ENCODE peak calls at places on chromosome 9, in five cellular contexts. One of them, this sample, is unnamed.

GRCh38 chr9:91758491-91758981 is 191.5 kb downstream of the ROR2 start:
- DNase-seq in psoas muscle: no peak
- DNase-seq in adrenal gland: peak; percentile 22
- DNase-seq in fibroblast of mammary gland: peak; percentile 69
- DNase-seq in A549: peak; percentile 57
- DNase-seq in this sample: peak; percentile 70

GRCh38 chr9:126513159-126514036 is 100.3 kb upstream of the LMX1B start:
- DNase-seq in psoas muscle: no peak
- DNase-seq in A549: no peak
- DNase-seq in fibroblast of mammary gland: no peak
- DNase-seq in adrenal gland: no peak
- DNase-seq in this sample: no peak

GRCh38 chr9:134378901-134379338 is 52.7 kb downstream of the RXRA start:
- DNase-seq in A549: peak; percentile 85
- DNase-seq in adrenal gland: peak; percentile 80
- DNase-seq in psoas muscle: peak; percentile 87
- DNase-seq in fibroblast of mammary gland: peak; percentile 31
- DNase-seq in this sample: no peak

GRCh38 chr9:5688109-5688508 is 59.2 kb downstream of the RIC1 start:
- DNase-seq in adrenal gland: no peak
- DNase-seq in A549: no peak
- DNase-seq in psoas muscle: no peak
- DNase-seq in fibroblast of mammary gland: peak; percentile 44
- DNase-seq in this sample: no peak

GRCh38 chr9:72526901-72527800 is 5.7 kb downstream of the TMC1 start:
- DNase-seq in A549: peak; percentile 75
- DNase-seq in psoas muscle: peak; percentile 83
- DNase-seq in fibroblast of mammary gland: peak; percentile 91
- DNase-seq in adrenal gland: peak; percentile 93
- DNase-seq in this sample: peak; percentile 49

GRCh38 chr9:86735772-86736458 is 211.4 kb downstream of the GAS1 start:
- DNase-seq in A549: no peak
- DNase-seq in adrenal gland: peak; percentile 34
- DNase-seq in psoas muscle: no peak
- DNase-seq in fibroblast of mammary gland: peak; percentile 54
- DNase-seq in this sample: no peak

GRCh38 chr9:17380126-17380861 is 198.6 kb upstream of the SH3GL2 start:
- DNase-seq in A549: no peak
- DNase-seq in fibroblast of mammary gland: no peak
- DNase-seq in psoas muscle: no peak
- DNase-seq in adrenal gland: no peak
- DNase-seq in this sample: no peak

GRCh38 chr9:110340306-110340705 is 2.6 kb upstream of the TXNDC8 start:
- DNase-seq in fibroblast of mammary gland: peak; percentile 39
- DNase-seq in A549: no peak
- DNase-seq in psoas muscle: no peak
- DNase-seq in adrenal gland: no peak
- DNase-seq in this sample: no peak

GRCh38 chr9:113373255-113373654 is 3.5 kb downstream of the HDHD3 start:
- DNase-seq in A549: no peak
- DNase-seq in fibroblast of mammary gland: no peak
- DNase-seq in adrenal gland: no peak
- DNase-seq in psoas muscle: no peak
- DNase-seq in this sample: no peak

GRCh38 chr9:109974143-109974917 is 194.3 kb downstream of the PALM2AKAP2 start:
- DNase-seq in fibroblast of mammary gland: no peak
- DNase-seq in psoas muscle: no peak
- DNase-seq in adrenal gland: peak; percentile 82
- DNase-seq in A549: no peak
- DNase-seq in this sample: peak; percentile 63

GRCh38 chr9:99811598-99812383 is 9.9 kb upstream of the NR4A3 start:
- DNase-seq in psoas muscle: no peak
- DNase-seq in A549: no peak
- DNase-seq in adrenal gland: no peak
- DNase-seq in fibroblast of mammary gland: no peak
- DNase-seq in this sample: peak; percentile 30

GRCh38 chr9:85163415-85163814 is 493.9 kb downstream of the NTRK2 start:
- DNase-seq in fibroblast of mammary gland: peak; percentile 8
- DNase-seq in A549: no peak
- DNase-seq in adrenal gland: no peak
- DNase-seq in psoas muscle: no peak
- DNase-seq in this sample: no peak

GRCh38 chr9:37974506-37975173 is 70.7 kb upstream of the SLC25A51 start:
- DNase-seq in psoas muscle: no peak
- DNase-seq in fibroblast of mammary gland: no peak
- DNase-seq in adrenal gland: peak; percentile 72
- DNase-seq in A549: no peak
- DNase-seq in this sample: no peak

GRCh38 chr9:36456480-36457115 is 56.5 kb upstream of the RNF38 start:
- DNase-seq in adrenal gland: no peak
- DNase-seq in psoas muscle: no peak
- DNase-seq in fibroblast of mammary gland: no peak
- DNase-seq in A549: no peak
- DNase-seq in this sample: no peak

GRCh38 chr9:99184073-99184426 is 37.7 kb downstream of the ALG2 start:
- DNase-seq in A549: no peak
- DNase-seq in adrenal gland: peak; percentile 66
- DNase-seq in psoas muscle: peak; percentile 76
- DNase-seq in fibroblast of mammary gland: no peak
- DNase-seq in this sample: no peak

GRCh38 chr9:131566158-131566557 is 20.8 kb downstream of the PRRT1B start:
- DNase-seq in A549: no peak
- DNase-seq in adrenal gland: no peak
- DNase-seq in fibroblast of mammary gland: no peak
- DNase-seq in psoas muscle: no peak
- DNase-seq in this sample: no peak

GRCh38 chr9:72958485-72959266 is 5.8 kb upstream of the ALDH1A1 start:
- DNase-seq in A549: no peak
- DNase-seq in adrenal gland: no peak
- DNase-seq in fibroblast of mammary gland: no peak
- DNase-seq in psoas muscle: peak; percentile 41
- DNase-seq in this sample: no peak

GRCh38 chr9:5518061-5518936 is 8.0 kb downstream of the PDCD1LG2 start:
- DNase-seq in adrenal gland: no peak
- DNase-seq in A549: no peak
- DNase-seq in psoas muscle: peak; percentile 74
- DNase-seq in fibroblast of mammary gland: peak; percentile 69
- DNase-seq in this sample: peak; percentile 54

GRCh38 chr9:112041536-112042243 is 133.4 kb downstream of the SUSD1 start:
- DNase-seq in A549: peak; percentile 77
- DNase-seq in adrenal gland: no peak
- DNase-seq in fibroblast of mammary gland: peak; percentile 99
- DNase-seq in psoas muscle: no peak
- DNase-seq in this sample: no peak

GRCh38 chr9:105690742-105691141 is 3.6 kb upstream of the TMEM38B start:
- DNase-seq in adrenal gland: no peak
- DNase-seq in fibroblast of mammary gland: no peak
- DNase-seq in A549: peak; percentile 58
- DNase-seq in psoas muscle: no peak
- DNase-seq in this sample: no peak
- TF ChIP-seq CTCF in adrenal gland: peak; percentile 14
- TF ChIP-seq CTCF in fibroblast of mammary gland: peak; percentile 65
- TF ChIP-seq CTCF in A549: peak; percentile 52
- TF ChIP-seq CTCF in psoas muscle: peak; percentile 49
- TF ChIP-seq CTCF in this sample: no peak

DNA sequence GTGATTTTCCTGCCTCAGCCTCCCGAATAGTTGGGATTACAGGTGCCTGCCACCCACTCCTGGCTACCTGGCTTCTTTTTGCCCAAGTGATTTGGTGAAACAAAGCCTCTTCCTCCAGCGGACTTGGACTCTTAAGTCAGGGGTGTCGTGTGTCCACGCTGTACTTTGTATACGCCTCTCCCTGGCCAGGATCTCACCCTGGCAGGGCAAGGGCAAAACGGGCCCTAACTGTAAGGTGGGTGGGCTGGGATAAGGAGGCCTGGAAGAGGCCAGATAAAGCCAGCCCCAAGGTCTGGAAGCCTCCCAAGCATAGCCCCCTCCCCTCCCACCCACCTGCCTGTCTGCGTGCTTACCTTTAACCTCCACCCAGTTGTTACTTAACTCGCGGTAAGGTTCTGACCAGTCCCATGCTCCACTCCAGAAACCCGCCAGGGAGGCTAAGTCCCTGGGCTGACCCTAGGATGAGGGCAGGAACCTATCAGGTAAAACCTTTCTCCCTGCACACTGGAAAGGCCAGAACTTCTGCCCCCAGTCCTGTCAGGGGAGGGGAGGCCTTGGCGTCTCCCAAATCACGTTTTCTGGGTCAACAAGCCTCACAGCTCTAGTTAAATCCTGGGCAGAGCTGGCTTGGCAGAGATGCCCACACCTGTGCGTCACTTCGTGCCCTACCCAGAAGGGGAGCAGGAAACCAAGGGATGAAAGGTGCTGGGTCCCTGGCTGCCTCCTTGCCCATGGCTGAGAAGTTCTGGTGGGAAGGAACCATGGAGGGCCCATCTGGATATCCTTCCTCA is 8.4 kb downstream of the CDK9 start:
- DNase-seq in fibroblast of mammary gland: no peak
- DNase-seq in adrenal gland: peak; percentile 73
- DNase-seq in A549: no peak
- DNase-seq in psoas muscle: no peak
- DNase-seq in this sample: no peak
- TF ChIP-seq CTCF in fibroblast of mammary gland: no peak
- TF ChIP-seq CTCF in adrenal gland: no peak
- TF ChIP-seq CTCF in A549: no peak
- TF ChIP-seq CTCF in psoas muscle: no peak
- TF ChIP-seq CTCF in this sample: no peak

GRCh38 chr9:33649463-33649862 is 125.4 kb downstream of the ANKRD18B start:
- DNase-seq in adrenal gland: no peak
- DNase-seq in A549: no peak
- DNase-seq in fibroblast of mammary gland: no peak
- DNase-seq in psoas muscle: no peak
- DNase-seq in this sample: no peak

GRCh38 chr9:33651125-33651524 is 127.1 kb downstream of the ANKRD18B start:
- DNase-seq in psoas muscle: no peak
- DNase-seq in adrenal gland: no peak
- DNase-seq in A549: no peak
- DNase-seq in fibroblast of mammary gland: no peak
- DNase-seq in this sample: no peak
- TF ChIP-seq CTCF in psoas muscle: no peak
- TF ChIP-seq CTCF in adrenal gland: no peak
- TF ChIP-seq CTCF in A549: no peak
- TF ChIP-seq CTCF in fibroblast of mammary gland: no peak
- TF ChIP-seq CTCF in this sample: no peak

GRCh38 chr9:97280755-97281330 is 26.6 kb upstream of the CCDC180 start:
- DNase-seq in psoas muscle: no peak
- DNase-seq in A549: no peak
- DNase-seq in adrenal gland: no peak
- DNase-seq in fibroblast of mammary gland: no peak
- DNase-seq in this sample: no peak

GRCh38 chr9:97283768-97284167 is 23.7 kb upstream of the CCDC180 start:
- DNase-seq in adrenal gland: no peak
- DNase-seq in A549: no peak
- DNase-seq in psoas muscle: no peak
- DNase-seq in fibroblast of mammary gland: no peak
- DNase-seq in this sample: no peak

GRCh38 chr9:97284798-97285197 is 22.7 kb upstream of the CCDC180 start:
- DNase-seq in A549: no peak
- DNase-seq in psoas muscle: no peak
- DNase-seq in fibroblast of mammary gland: no peak
- DNase-seq in adrenal gland: no peak
- DNase-seq in this sample: no peak
- TF ChIP-seq CTCF in A549: no peak
- TF ChIP-seq CTCF in psoas muscle: no peak
- TF ChIP-seq CTCF in fibroblast of mammary gland: peak; percentile 29
- TF ChIP-seq CTCF in adrenal gland: no peak
- TF ChIP-seq CTCF in this sample: no peak

DNA sequence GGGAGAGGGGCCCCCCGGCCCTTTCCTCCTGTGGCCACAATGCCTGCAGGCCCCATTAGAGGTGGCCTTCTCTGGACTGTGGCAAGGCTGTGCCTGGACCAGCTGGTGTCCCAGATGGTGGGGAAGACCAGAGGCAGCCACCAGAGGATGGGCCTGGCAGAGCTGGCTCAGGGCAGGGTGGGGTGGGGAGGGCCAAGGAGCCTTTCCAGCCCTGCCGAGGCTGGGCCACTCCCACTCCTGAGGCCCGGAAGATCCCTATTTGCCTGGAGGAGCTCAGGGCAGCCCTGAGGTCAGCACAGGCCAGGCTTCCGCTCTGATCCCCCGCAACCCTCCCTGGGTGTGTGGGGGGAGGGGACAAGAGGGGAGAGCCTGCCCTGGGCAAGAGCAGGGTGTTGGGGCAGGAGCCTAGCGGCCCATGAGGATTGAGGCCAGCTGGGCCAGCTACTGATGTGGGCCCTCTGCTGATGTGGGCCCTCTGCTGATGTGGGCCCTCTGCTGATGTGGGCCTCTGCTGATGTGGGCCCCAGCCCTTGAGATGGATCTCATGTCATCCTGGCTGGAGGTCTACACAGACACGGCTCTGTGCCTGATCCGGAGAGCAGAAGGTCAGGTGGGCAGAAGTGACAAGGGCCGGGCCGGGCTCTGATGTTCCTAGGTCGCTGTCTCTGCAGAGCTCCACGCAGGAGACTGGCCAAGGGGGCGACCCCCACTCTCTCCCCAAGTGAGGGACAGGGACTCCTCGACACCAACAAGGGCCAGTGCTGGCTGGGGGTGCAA is 6.0 kb downstream of the MRPS2 start:
- DNase-seq in psoas muscle: no peak
- DNase-seq in A549: no peak
- DNase-seq in fibroblast of mammary gland: no peak
- DNase-seq in adrenal gland: peak; percentile 6
- DNase-seq in this sample: no peak
- TF ChIP-seq CTCF in psoas muscle: no peak
- TF ChIP-seq CTCF in A549: no peak
- TF ChIP-seq CTCF in fibroblast of mammary gland: no peak
- TF ChIP-seq CTCF in adrenal gland: no peak
- TF ChIP-seq CTCF in this sample: no peak

DNA sequence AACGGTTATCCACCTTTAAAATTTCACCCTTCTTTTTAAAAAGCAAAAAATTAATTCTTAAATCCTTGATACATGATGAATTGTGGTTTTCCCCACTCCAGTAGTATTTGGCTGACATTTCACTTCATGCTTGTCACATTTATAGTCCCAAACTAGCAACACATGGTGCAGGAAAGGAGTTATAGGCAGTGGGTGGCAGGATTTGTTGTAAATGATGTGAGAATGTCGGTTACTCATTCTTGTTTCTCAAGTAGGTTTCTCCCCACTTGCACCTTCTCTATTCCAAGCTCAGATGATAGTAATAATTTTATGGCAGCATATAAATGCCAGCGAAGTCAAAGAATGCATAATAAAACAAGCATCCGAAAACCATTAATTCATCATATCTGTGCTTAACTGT is 88.3 kb upstream of the ADAMTSL1 start:
- DNase-seq in psoas muscle: no peak
- DNase-seq in A549: no peak
- DNase-seq in adrenal gland: no peak
- DNase-seq in fibroblast of mammary gland: peak; percentile 57
- DNase-seq in this sample: no peak
- TF ChIP-seq CTCF in psoas muscle: no peak
- TF ChIP-seq CTCF in A549: no peak
- TF ChIP-seq CTCF in adrenal gland: no peak
- TF ChIP-seq CTCF in fibroblast of mammary gland: no peak
- TF ChIP-seq CTCF in this sample: no peak

GRCh38 chr9:136138566-136138965 is 19.9 kb upstream of the TMEM250 start:
- DNase-seq in A549: no peak
- DNase-seq in fibroblast of mammary gland: peak; percentile 21
- DNase-seq in adrenal gland: no peak
- DNase-seq in psoas muscle: no peak
- DNase-seq in this sample: peak; percentile 66
- TF ChIP-seq CTCF in A549: peak; percentile 29
- TF ChIP-seq CTCF in fibroblast of mammary gland: peak; percentile 40
- TF ChIP-seq CTCF in adrenal gland: no peak
- TF ChIP-seq CTCF in psoas muscle: no peak
- TF ChIP-seq CTCF in this sample: no peak